ENCODE peak calls at places on chromosomes 11 and 22, in six cellular contexts. R is sigmoid colon, T is BJ, E is skeletal muscle cell, W is NT2/D1, V is brain microvascular endothelial cell. H is an unnamed sample.

GRCh38 chr11:103731681-103732080 is 304.8 kb upstream of the DDI1 start:
- DNase-seq in R (no peak), E (no peak), W (no peak), V (no peak), T (no peak), H (no peak)

GRCh38 chr11:19561011-19561410 is 151.6 kb upstream of the NAV2 start:
- DNase-seq in E (no peak), V (peak; percentile 51), W (no peak), T (no peak), R (no peak), H (no peak)

GRCh38 chr22:23622634-23623033 is 9.5 kb downstream of the DRICH1 start:
- DNase-seq in V (no peak), E (peak; percentile 15), W (no peak), T (no peak), R (no peak), H (no peak)

GRCh38 chr11:108241370-108242037 is 18.6 kb downstream of the ATM start:
- DNase-seq in V (no peak), R (no peak), W (no peak), T (no peak), E (no peak), H (no peak)

GRCh38 chr22:46657996-46658947 is 38.1 kb downstream of the GRAMD4 start:
- DNase-seq in R (no peak), V (no peak), W (no peak), E (no peak), T (no peak), H (no peak)

GRCh38 chr11:111423250-111423615 is 44.2 kb upstream of the POU2AF1 start:
- DNase-seq in E (no peak), V (no peak), T (no peak), W (no peak), R (no peak), H (no peak)

GRCh38 chr11:74072721-74073120 is 63.8 kb upstream of the UCP3 start:
- DNase-seq in T (no peak), R (no peak), W (no peak), V (no peak), E (no peak), H (no peak)

GRCh38 chr22:41521166-41521565 is 23.1 kb downstream of the POLR3H start:
- DNase-seq in W (no peak), E (no peak), V (no peak), T (no peak), R (no peak), H (no peak)

GRCh38 chr11:87324817-87325489 is 287.2 kb downstream of the TMEM135 start:
- DNase-seq in W (no peak), R (no peak), T (no peak), E (no peak), V (no peak), H (no peak)

GRCh38 chr22:24109649-24110048 is 71.6 kb upstream of the SUSD2 start:
- DNase-seq in V (no peak), E (no peak), T (no peak), W (no peak), R (no peak), H (no peak)

GRCh38 chr11:3849297-3849874 is 6.1 kb upstream of the STIM1 start:
- DNase-seq in V (peak; percentile 40), E (no peak), R (no peak), T (no peak), W (no peak), H (no peak)

GRCh38 chr11:8906629-8907028 is 4.4 kb upstream of the AKIP1 start:
- DNase-seq in T (peak; percentile 60), R (no peak), W (no peak), V (peak; percentile 14), E (no peak), H (no peak)

GRCh38 chr11:117618956-117619355 is 178.1 kb downstream of the DSCAML1 start:
- DNase-seq in V (no peak), R (peak; percentile 57), W (no peak), E (no peak), T (no peak), H (no peak)

GRCh38 chr22:41563051-41563711 is 2.4 kb downstream of the CSDC2 start:
- DNase-seq in E (peak; percentile 64), T (peak; percentile 70), W (no peak), R (no peak), V (peak; percentile 70), H (no peak)

GRCh38 chr11:65090628-65091027 is 5.4 kb upstream of the VPS51 start:
- DNase-seq in T (no peak), E (no peak), R (no peak), V (no peak), W (no peak), H (no peak)

DNA sequence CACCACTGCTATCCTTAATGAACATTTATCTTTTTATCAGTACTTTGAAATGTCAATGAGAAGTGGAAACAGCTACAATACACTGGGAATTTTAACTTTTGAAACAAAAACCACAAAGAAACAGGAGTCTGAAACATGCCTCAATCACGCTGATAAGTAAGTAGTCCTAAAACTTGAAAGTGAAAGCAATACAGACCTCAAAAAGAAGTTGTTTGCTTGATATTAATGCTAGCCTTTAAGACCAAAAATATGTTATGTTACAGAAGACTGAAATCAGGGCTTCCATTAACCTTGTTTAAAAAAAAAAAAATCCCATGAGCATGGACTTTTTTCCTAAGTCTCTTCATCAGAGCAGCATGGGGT is 21.3 kb downstream of the PHF21A start:
- DNase-seq in W (no peak), R (no peak), E (no peak), V (no peak), T (no peak), H (no peak)
- H3K4me3 ChIP-seq in W (no peak overlapping the region), R (no peak overlapping the region), E (no peak overlapping the region), V (no peak overlapping the region), T (no peak overlapping the region), H (no peak overlapping the region)

DNA sequence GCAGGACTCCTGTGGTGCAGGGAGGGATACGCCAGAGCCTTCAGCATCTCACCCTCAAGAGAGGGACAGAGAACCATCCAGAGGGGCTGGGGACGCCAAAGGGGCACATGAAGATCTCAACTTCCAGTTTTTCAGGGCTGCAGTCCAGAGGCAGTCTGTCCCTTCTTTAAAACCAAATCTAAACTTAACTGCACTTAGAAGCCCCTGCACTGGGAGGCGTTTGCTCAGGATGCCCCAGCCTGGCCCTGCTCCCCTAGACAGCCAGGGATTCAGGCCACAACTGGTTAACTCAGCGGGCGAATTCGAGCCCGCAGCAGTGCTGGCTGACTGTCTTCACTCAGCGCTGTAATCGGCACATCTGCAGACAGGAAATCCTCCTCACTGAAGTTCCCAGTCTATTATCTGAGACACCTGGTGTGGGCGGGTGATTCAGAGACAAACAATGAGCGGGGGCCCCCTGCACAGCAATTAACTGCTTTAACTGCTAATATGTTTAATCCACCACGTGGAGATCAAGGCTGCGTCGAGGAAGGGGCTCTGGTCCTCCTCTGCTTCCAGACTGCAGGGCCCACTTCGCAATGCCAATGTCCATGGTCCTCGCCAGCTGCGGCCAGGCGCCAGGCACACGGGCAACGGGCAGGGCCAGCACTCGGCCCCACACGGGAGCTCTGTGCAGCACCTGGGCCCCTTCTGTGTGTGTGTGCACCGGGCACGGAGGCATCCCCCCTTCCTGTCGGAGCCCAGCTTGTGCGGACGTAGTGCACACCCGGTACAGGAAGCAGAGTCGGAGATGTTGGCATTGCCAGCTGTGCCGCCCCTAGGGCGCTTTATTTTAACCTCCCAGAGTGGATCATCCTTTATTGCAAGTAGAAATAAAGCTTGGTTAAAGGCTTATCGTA is 36.9 kb upstream of the GNB1L start:
- DNase-seq in T (no peak), V (peak; percentile 84), R (no peak), W (peak; percentile 61), E (peak; percentile 62), H (no peak)
- H3K4me3 ChIP-seq in T (no peak overlapping the region), V (no peak overlapping the region), R (no peak overlapping the region), W (no peak overlapping the region), E (no peak overlapping the region), H (no peak overlapping the region)

GRCh38 chr22:38467904-38468760 is at the start of gene KDELR3:
- DNase-seq in W (no peak), T (no peak), E (peak; percentile 40), V (peak; percentile 40), R (peak; percentile 80), H (no peak)
- H3K4me3 ChIP-seq in W (peak within 1 kb of the TSS; percentile 60), T (peak within 1 kb of the TSS; percentile 100), E (peak within 1 kb of the TSS; percentile 96), V (peak within 1 kb of the TSS; percentile 94), R (peak within 1 kb of the TSS; percentile 59), H (peak within 1 kb of the TSS; percentile 94)

GRCh38 chr22:44667276-44667675 is 34.7 kb upstream of the PRR5 start:
- DNase-seq in T (no peak), R (peak; percentile 51), V (no peak), E (no peak), W (no peak), H (no peak)

GRCh38 chr22:44666207-44666585 is 35.8 kb upstream of the PRR5 start:
- DNase-seq in R (no peak), V (no peak), E (no peak), W (no peak), T (no peak), H (no peak)

GRCh38 chr22:44668886-44669724 is 32.9 kb upstream of the PRR5 start:
- DNase-seq in E (no peak), R (no peak), W (no peak), T (no peak), V (no peak), H (no peak)

GRCh38 chr22:44668190-44668885 is 33.7 kb upstream of the PRR5 start:
- DNase-seq in V (no peak), E (no peak), T (no peak), W (no peak), R (peak; percentile 64), H (no peak)

GRCh38 chr22:44667829-44668189 is 34.2 kb upstream of the PRR5 start:
- DNase-seq in W (no peak), T (no peak), R (peak; percentile 58), E (no peak), V (no peak), H (no peak)
- H3K4me3 ChIP-seq in W (peak overlapping the region; percentile 32), T (peak overlapping the region; percentile 74), R (peak overlapping the region; percentile 63), E (no peak overlapping the region), V (no peak overlapping the region), H (peak overlapping the region; percentile 51)

DNA sequence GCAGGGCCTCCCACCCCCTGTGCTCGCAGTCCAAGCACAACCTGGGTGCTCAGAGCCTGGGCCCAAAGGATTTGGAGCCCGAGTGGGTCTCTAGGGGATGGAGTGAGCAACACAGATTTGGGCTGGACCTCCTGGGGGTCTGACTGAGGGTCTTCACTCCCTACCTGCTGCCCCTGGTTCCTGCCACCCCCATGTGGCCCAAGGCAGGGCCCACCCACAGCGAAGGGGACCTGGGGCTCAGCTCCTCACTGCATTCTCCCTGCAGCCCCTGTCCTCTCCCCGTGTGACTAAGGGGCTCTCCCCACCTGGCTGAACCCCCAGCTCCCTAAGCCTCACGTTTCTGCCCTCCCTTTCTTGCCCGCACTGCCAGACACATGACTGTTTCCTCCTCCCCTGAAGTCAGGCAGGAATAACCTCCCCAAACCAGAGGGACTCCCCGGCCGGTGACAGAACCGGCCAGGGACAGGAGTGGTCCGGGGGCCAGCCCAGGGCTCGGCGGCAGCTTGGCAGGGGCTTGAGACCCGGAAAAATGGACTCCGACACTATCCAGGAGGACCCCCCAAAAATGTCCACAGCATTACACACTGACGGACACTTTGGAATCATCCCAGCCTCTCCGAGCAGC is 57.9 kb downstream of the BRD1 start:
- DNase-seq in V (no peak), T (no peak), W (no peak), R (peak; percentile 40), E (no peak), H (no peak)
- H3K4me3 ChIP-seq in V (no peak overlapping the region), T (no peak overlapping the region), W (no peak overlapping the region), R (no peak overlapping the region), E (no peak overlapping the region), H (no peak overlapping the region)

H was measured in AG04449.